ENCODE peak calls at places on chromosomes 12 and 14, in five cellular contexts. One of them, this sample, is unnamed.

GRCh38 chr14:91866061-91866460 is 1.3 kb downstream of the TC2N start:
- DNase-seq in mucosa of descending colon: no peak
- DNase-seq in K562: no peak
- DNase-seq in cardiac muscle cell: peak; percentile 49
- DNase-seq in aorta: no peak
- DNase-seq in this sample: no peak

GRCh38 chr12:104823985-104824441 is 134.1 kb downstream of the SLC41A2 start:
- DNase-seq in cardiac muscle cell: no peak
- DNase-seq in mucosa of descending colon: no peak
- DNase-seq in aorta: peak; percentile 56
- DNase-seq in K562: peak; percentile 23
- DNase-seq in this sample: no peak

GRCh38 chr12:15719230-15719629 is 70.0 kb downstream of the EPS8 start:
- DNase-seq in K562: no peak
- DNase-seq in cardiac muscle cell: no peak
- DNase-seq in mucosa of descending colon: no peak
- DNase-seq in aorta: no peak
- DNase-seq in this sample: no peak

GRCh38 chr14:94282991-94283723 is 9.9 kb downstream of the SERPINA10 start:
- DNase-seq in cardiac muscle cell: no peak
- DNase-seq in aorta: no peak
- DNase-seq in K562: no peak
- DNase-seq in mucosa of descending colon: no peak
- DNase-seq in this sample: no peak

GRCh38 chr14:74942164-74942563 is 13.2 kb downstream of the PGF start:
- DNase-seq in cardiac muscle cell: no peak
- DNase-seq in aorta: no peak
- DNase-seq in mucosa of descending colon: no peak
- DNase-seq in K562: no peak
- DNase-seq in this sample: no peak

GRCh38 chr12:76552343-76552938 is 7.1 kb downstream of the OSBPL8 start:
- DNase-seq in aorta: no peak
- DNase-seq in mucosa of descending colon: no peak
- DNase-seq in K562: no peak
- DNase-seq in cardiac muscle cell: peak; percentile 67
- DNase-seq in this sample: no peak

GRCh38 chr14:32934891-32935633 is 3.6 kb upstream of the NPAS3 start:
- DNase-seq in cardiac muscle cell: no peak
- DNase-seq in mucosa of descending colon: peak; percentile 3
- DNase-seq in aorta: no peak
- DNase-seq in K562: no peak
- DNase-seq in this sample: no peak

GRCh38 chr14:28758253-28758915 is 8.2 kb upstream of the FOXG1 start:
- DNase-seq in cardiac muscle cell: no peak
- DNase-seq in K562: no peak
- DNase-seq in mucosa of descending colon: no peak
- DNase-seq in aorta: no peak
- DNase-seq in this sample: no peak

GRCh38 chr12:54442071-54442470 is 23.0 kb upstream of the ITGA5 start:
- DNase-seq in cardiac muscle cell: no peak
- DNase-seq in mucosa of descending colon: no peak
- DNase-seq in K562: no peak
- DNase-seq in aorta: no peak
- DNase-seq in this sample: no peak

GRCh38 chr14:71116206-71117122 is 209.2 kb downstream of the PCNX1 start:
- DNase-seq in K562: no peak
- DNase-seq in mucosa of descending colon: peak; percentile 73
- DNase-seq in aorta: no peak
- DNase-seq in cardiac muscle cell: no peak
- DNase-seq in this sample: no peak

GRCh38 chr14:90784621-90785270 is 31.5 kb downstream of the TTC7B start:
- DNase-seq in K562: no peak
- DNase-seq in aorta: no peak
- DNase-seq in cardiac muscle cell: no peak
- DNase-seq in mucosa of descending colon: no peak
- DNase-seq in this sample: no peak

GRCh38 chr12:97465012-97465345 is 2.4 kb downstream of the RMST start:
- DNase-seq in aorta: no peak
- DNase-seq in mucosa of descending colon: no peak
- DNase-seq in cardiac muscle cell: no peak
- DNase-seq in K562: no peak
- DNase-seq in this sample: peak; percentile 90

GRCh38 chr12:124764451-124764850 is 99.2 kb downstream of the SCARB1 start:
- DNase-seq in mucosa of descending colon: peak; percentile 62
- DNase-seq in cardiac muscle cell: peak; percentile 93
- DNase-seq in aorta: peak; percentile 83
- DNase-seq in K562: peak; percentile 32
- DNase-seq in this sample: no peak

GRCh38 chr12:52209321-52209720 is 17.5 kb upstream of the KRT80 start:
- DNase-seq in aorta: no peak
- DNase-seq in K562: no peak
- DNase-seq in mucosa of descending colon: no peak
- DNase-seq in cardiac muscle cell: no peak
- DNase-seq in this sample: no peak

GRCh38 chr12:1357711-1358110 is 236.7 kb downstream of the FBXL14 start:
- DNase-seq in mucosa of descending colon: no peak
- DNase-seq in cardiac muscle cell: no peak
- DNase-seq in aorta: no peak
- DNase-seq in K562: no peak
- DNase-seq in this sample: no peak

GRCh38 chr12:104801427-104801826 is 156.7 kb downstream of the SLC41A2 start:
- DNase-seq in cardiac muscle cell: no peak
- DNase-seq in K562: no peak
- DNase-seq in aorta: no peak
- DNase-seq in mucosa of descending colon: no peak
- DNase-seq in this sample: no peak

GRCh38 chr12:125149160-125150108 is 84.2 kb downstream of the AACS start:
- DNase-seq in cardiac muscle cell: no peak
- DNase-seq in mucosa of descending colon: no peak
- DNase-seq in aorta: no peak
- DNase-seq in K562: peak; percentile 68
- DNase-seq in this sample: no peak

GRCh38 chr12:56487448-56488040 is 417 bp downstream of the GLS2 start:
- DNase-seq in aorta: peak; percentile 53
- DNase-seq in K562: no peak
- DNase-seq in mucosa of descending colon: peak; percentile 31
- DNase-seq in cardiac muscle cell: no peak
- DNase-seq in this sample: no peak

GRCh38 chr14:99131632-99132271 is 140.2 kb downstream of the BCL11B start:
- DNase-seq in mucosa of descending colon: no peak
- DNase-seq in K562: no peak
- DNase-seq in cardiac muscle cell: no peak
- DNase-seq in aorta: peak; percentile 36
- DNase-seq in this sample: no peak
- H3K4me1 ChIP-seq in mucosa of descending colon: no peaks in the 10 kb centered on the region
- H3K4me1 ChIP-seq in K562: no peaks in the 10 kb centered on the region
- H3K4me1 ChIP-seq in cardiac muscle cell: no peaks in the 10 kb centered on the region
- H3K4me1 ChIP-seq in aorta: no peaks in the 10 kb centered on the region
- H3K4me1 ChIP-seq in this sample: peaks cover 7% of the 10 kb centered on the region

DNA sequence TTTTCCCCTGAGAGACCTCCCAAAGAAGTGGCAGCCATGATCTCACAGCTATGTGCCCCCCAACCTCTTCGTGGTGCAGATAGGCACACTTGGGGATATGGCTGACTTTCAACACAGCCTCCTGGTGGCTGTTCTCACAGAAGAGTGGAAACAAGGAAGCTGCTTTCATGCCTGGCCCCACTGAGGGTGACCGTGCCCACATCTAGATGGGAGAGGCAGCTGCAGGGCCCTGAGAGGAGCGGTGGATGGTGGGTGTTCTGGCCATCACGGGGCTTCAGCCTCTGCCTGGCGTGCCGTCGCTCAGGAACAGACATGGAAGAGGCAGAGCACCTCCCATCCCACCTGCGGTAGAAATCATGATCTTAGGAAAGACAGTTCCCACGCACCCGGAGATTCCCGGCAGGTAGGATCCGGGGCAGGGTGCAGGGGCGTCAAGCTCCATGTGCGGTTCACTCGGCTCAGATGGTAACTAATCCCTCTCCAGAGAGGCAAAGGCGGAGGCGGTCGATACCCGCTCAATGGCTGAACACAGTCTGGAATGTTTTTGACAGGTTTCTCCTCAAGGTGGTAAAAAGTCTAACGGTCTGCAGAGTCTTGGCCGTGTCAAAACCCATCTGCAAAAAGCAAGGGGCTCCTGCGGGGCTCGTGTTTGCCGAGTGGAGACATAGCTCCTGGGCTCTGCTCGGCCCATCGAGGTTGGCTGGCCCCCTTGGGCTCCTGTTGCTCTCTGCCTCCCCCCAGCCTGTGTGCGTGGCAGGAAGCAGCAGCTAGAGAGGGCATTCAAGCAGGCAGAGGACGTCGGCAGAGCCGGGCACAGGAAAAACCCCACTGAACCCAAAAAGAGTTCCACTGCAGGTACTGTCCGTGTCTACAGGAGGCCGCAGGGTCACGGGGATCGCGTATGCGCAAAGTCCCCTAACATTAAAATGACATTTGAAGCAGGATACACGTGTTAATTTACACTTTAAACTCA is 225.2 kb upstream of the RTL1 start:
- DNase-seq in K562: no peak
- DNase-seq in cardiac muscle cell: no peak
- DNase-seq in mucosa of descending colon: no peak
- DNase-seq in aorta: no peak
- DNase-seq in this sample: no peak
- H3K4me1 ChIP-seq in K562: no peaks in the 10 kb centered on the region
- H3K4me1 ChIP-seq in cardiac muscle cell: no peaks in the 10 kb centered on the region
- H3K4me1 ChIP-seq in mucosa of descending colon: no peaks in the 10 kb centered on the region
- H3K4me1 ChIP-seq in aorta: no peaks in the 10 kb centered on the region
- H3K4me1 ChIP-seq in this sample: no peaks in the 10 kb centered on the region

GRCh38 chr12:6942331-6942665 is 1.3 kb upstream of the RNU7-1 start:
- DNase-seq in aorta: no peak
- DNase-seq in K562: no peak
- DNase-seq in cardiac muscle cell: no peak
- DNase-seq in mucosa of descending colon: peak; percentile 32
- DNase-seq in this sample: no peak

GRCh38 chr12:6943387-6943718 is 263 bp upstream of the RNU7-1 start:
- DNase-seq in mucosa of descending colon: peak; percentile 89
- DNase-seq in K562: peak; percentile 90
- DNase-seq in aorta: peak; percentile 90
- DNase-seq in cardiac muscle cell: peak; percentile 95
- DNase-seq in this sample: peak; percentile 99

GRCh38 chr12:6944381-6945186 is 762 bp downstream of the C12orf57 start:
- DNase-seq in cardiac muscle cell: peak; percentile 96
- DNase-seq in aorta: peak; percentile 96
- DNase-seq in mucosa of descending colon: peak; percentile 98
- DNase-seq in K562: peak; percentile 73
- DNase-seq in this sample: peak; percentile 99

GRCh38 chr12:6945613-6946012 is 1.8 kb downstream of the C12orf57 start:
- DNase-seq in mucosa of descending colon: no peak
- DNase-seq in cardiac muscle cell: no peak
- DNase-seq in K562: no peak
- DNase-seq in aorta: no peak
- DNase-seq in this sample: no peak

GRCh38 chr12:6943719-6944380 is at the start of the genes C12orf57 and RNU7-1:
- DNase-seq in cardiac muscle cell: peak; percentile 86
- DNase-seq in aorta: peak; percentile 82
- DNase-seq in mucosa of descending colon: peak; percentile 82
- DNase-seq in K562: peak; percentile 77
- DNase-seq in this sample: peak; percentile 99
- H3K4me1 ChIP-seq in cardiac muscle cell: peaks cover under 1% of the 10 kb centered on the region
- H3K4me1 ChIP-seq in aorta: no peaks in the 10 kb centered on the region
- H3K4me1 ChIP-seq in mucosa of descending colon: peaks cover 28% of the 10 kb centered on the region
- H3K4me1 ChIP-seq in K562: peaks cover 48% of the 10 kb centered on the region
- H3K4me1 ChIP-seq in this sample: peaks cover 26% of the 10 kb centered on the region

GRCh38 chr14:21219561-21220111 is 49.6 kb downstream of the HNRNPC start:
- DNase-seq in mucosa of descending colon: no peak
- DNase-seq in K562: no peak
- DNase-seq in aorta: no peak
- DNase-seq in cardiac muscle cell: no peak
- DNase-seq in this sample: no peak
- H3K4me1 ChIP-seq in mucosa of descending colon: peaks cover 4% of the 10 kb centered on the region
- H3K4me1 ChIP-seq in K562: no peaks in the 10 kb centered on the region
- H3K4me1 ChIP-seq in aorta: peaks cover 4% of the 10 kb centered on the region
- H3K4me1 ChIP-seq in cardiac muscle cell: no peaks in the 10 kb centered on the region
- H3K4me1 ChIP-seq in this sample: no peaks in the 10 kb centered on the region

DNA sequence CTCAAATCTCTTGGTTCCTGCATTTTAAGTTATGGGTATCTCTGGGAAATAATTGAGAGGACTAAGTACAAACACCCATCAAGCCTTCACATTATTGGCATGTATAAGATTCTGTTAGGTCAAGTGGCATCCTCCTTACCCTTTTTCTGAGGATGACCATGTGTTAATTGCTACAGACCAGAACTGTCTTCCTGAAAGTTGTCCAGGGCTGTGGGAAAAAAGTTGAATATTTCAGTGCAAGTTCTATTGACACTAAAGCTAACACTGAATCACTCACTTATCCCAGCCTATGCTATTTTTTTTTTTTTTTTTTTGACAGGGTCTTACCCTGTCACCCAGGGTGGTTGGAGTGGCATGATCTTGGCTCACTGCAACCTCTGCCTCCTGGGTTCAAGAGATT is 130.1 kb upstream of the HIF1A start:
- DNase-seq in aorta: no peak
- DNase-seq in K562: no peak
- DNase-seq in mucosa of descending colon: no peak
- DNase-seq in cardiac muscle cell: no peak
- DNase-seq in this sample: no peak
- H3K4me1 ChIP-seq in aorta: peaks cover 2% of the 10 kb centered on the region
- H3K4me1 ChIP-seq in K562: peaks cover 30% of the 10 kb centered on the region
- H3K4me1 ChIP-seq in mucosa of descending colon: peaks cover 10% of the 10 kb centered on the region
- H3K4me1 ChIP-seq in cardiac muscle cell: peaks cover 62% of the 10 kb centered on the region
- H3K4me1 ChIP-seq in this sample: peaks cover 22% of the 10 kb centered on the region

GRCh38 chr12:50618864-50619609 is 114.3 kb downstream of the DIP2B start:
- DNase-seq in aorta: no peak
- DNase-seq in cardiac muscle cell: peak; percentile 68
- DNase-seq in mucosa of descending colon: no peak
- DNase-seq in K562: no peak
- DNase-seq in this sample: no peak

GRCh38 chr12:50620975-50621360 is 116.2 kb downstream of the DIP2B start:
- DNase-seq in aorta: no peak
- DNase-seq in mucosa of descending colon: no peak
- DNase-seq in cardiac muscle cell: no peak
- DNase-seq in K562: no peak
- DNase-seq in this sample: no peak

GRCh38 chr12:50619610-50619958 is 114.8 kb downstream of the DIP2B start:
- DNase-seq in mucosa of descending colon: no peak
- DNase-seq in cardiac muscle cell: no peak
- DNase-seq in aorta: no peak
- DNase-seq in K562: no peak
- DNase-seq in this sample: no peak

GRCh38 chr12:50620050-50620974 is 115.5 kb downstream of the DIP2B start:
- DNase-seq in K562: no peak
- DNase-seq in cardiac muscle cell: peak; percentile 87
- DNase-seq in aorta: no peak
- DNase-seq in mucosa of descending colon: no peak
- DNase-seq in this sample: peak; percentile 38

GRCh38 chr12:50621435-50622304 is 116.9 kb downstream of the DIP2B start:
- DNase-seq in mucosa of descending colon: peak; percentile 64
- DNase-seq in K562: no peak
- DNase-seq in aorta: no peak
- DNase-seq in cardiac muscle cell: no peak
- DNase-seq in this sample: no peak
- H3K4me1 ChIP-seq in mucosa of descending colon: peaks cover 64% of the 10 kb centered on the region
- H3K4me1 ChIP-seq in K562: no peaks in the 10 kb centered on the region
- H3K4me1 ChIP-seq in aorta: peaks cover 1% of the 10 kb centered on the region
- H3K4me1 ChIP-seq in cardiac muscle cell: peaks cover 54% of the 10 kb centered on the region
- H3K4me1 ChIP-seq in this sample: peaks cover 3% of the 10 kb centered on the region

This sample was measured in NT2/D1.